ENCODE peak calls at places on chromosomes 2 and 18, in ten cellular contexts. One of them, this sample, is unnamed.

GRCh38 chr2:9191044-9191481 is 15.5 kb upstream of the ASAP2 start:
- DNase-seq in neural crest cell: peak; percentile 30
- DNase-seq in upper lobe of left lung: no peak
- DNase-seq in kidney epithelial cell: no peak
- DNase-seq in HCT116: no peak
- DNase-seq in mammary epithelial cell: peak; percentile 58
- DNase-seq in epithelial cell of esophagus: no peak
- DNase-seq in GM12865: no peak
- DNase-seq in dorsolateral prefrontal cortex: peak; percentile 73
- DNase-seq in upper lobe of right lung: peak; percentile 73
- DNase-seq in this sample: no peak

GRCh38 chr2:33395660-33396249 is 80.7 kb upstream of the RASGRP3 start:
- DNase-seq in kidney epithelial cell: no peak
- DNase-seq in neural crest cell: peak; percentile 51
- DNase-seq in upper lobe of right lung: no peak
- DNase-seq in dorsolateral prefrontal cortex: peak; percentile 26
- DNase-seq in mammary epithelial cell: peak; percentile 40
- DNase-seq in GM12865: peak; percentile 57
- DNase-seq in epithelial cell of esophagus: peak; percentile 58
- DNase-seq in upper lobe of left lung: no peak
- DNase-seq in HCT116: peak; percentile 28
- DNase-seq in this sample: no peak

GRCh38 chr18:9017170-9017899 is 85.2 kb upstream of the NDUFV2 start:
- DNase-seq in epithelial cell of esophagus: peak; percentile 96
- DNase-seq in upper lobe of left lung: peak; percentile 91
- DNase-seq in mammary epithelial cell: peak; percentile 88
- DNase-seq in kidney epithelial cell: peak; percentile 81
- DNase-seq in GM12865: peak; percentile 82
- DNase-seq in dorsolateral prefrontal cortex: peak; percentile 70
- DNase-seq in upper lobe of right lung: peak; percentile 68
- DNase-seq in HCT116: peak; percentile 90
- DNase-seq in neural crest cell: peak; percentile 42
- DNase-seq in this sample: no peak

GRCh38 chr2:174259981-174260380 is 11.6 kb upstream of the OLA1 start:
- DNase-seq in upper lobe of left lung: no peak
- DNase-seq in dorsolateral prefrontal cortex: no peak
- DNase-seq in kidney epithelial cell: no peak
- DNase-seq in GM12865: no peak
- DNase-seq in HCT116: no peak
- DNase-seq in upper lobe of right lung: no peak
- DNase-seq in mammary epithelial cell: peak; percentile 57
- DNase-seq in neural crest cell: no peak
- DNase-seq in epithelial cell of esophagus: peak; percentile 76
- DNase-seq in this sample: no peak

GRCh38 chr2:133097666-133098065 is 427.7 kb upstream of the LYPD1 start:
- DNase-seq in kidney epithelial cell: no peak
- DNase-seq in GM12865: no peak
- DNase-seq in mammary epithelial cell: peak; percentile 11
- DNase-seq in upper lobe of right lung: no peak
- DNase-seq in dorsolateral prefrontal cortex: no peak
- DNase-seq in neural crest cell: no peak
- DNase-seq in epithelial cell of esophagus: no peak
- DNase-seq in HCT116: no peak
- DNase-seq in upper lobe of left lung: no peak
- DNase-seq in this sample: no peak

GRCh38 chr2:191703079-191703725 is 25.3 kb downstream of the NABP1 start:
- DNase-seq in neural crest cell: no peak
- DNase-seq in HCT116: no peak
- DNase-seq in mammary epithelial cell: no peak
- DNase-seq in GM12865: no peak
- DNase-seq in dorsolateral prefrontal cortex: no peak
- DNase-seq in upper lobe of left lung: no peak
- DNase-seq in kidney epithelial cell: no peak
- DNase-seq in epithelial cell of esophagus: no peak
- DNase-seq in upper lobe of right lung: peak; percentile 66
- DNase-seq in this sample: no peak

GRCh38 chr18:59005266-59005665 is 134.4 kb upstream of the SEC11C start:
- DNase-seq in mammary epithelial cell: no peak
- DNase-seq in upper lobe of left lung: no peak
- DNase-seq in neural crest cell: no peak
- DNase-seq in epithelial cell of esophagus: peak; percentile 23
- DNase-seq in kidney epithelial cell: no peak
- DNase-seq in GM12865: no peak
- DNase-seq in upper lobe of right lung: no peak
- DNase-seq in HCT116: no peak
- DNase-seq in dorsolateral prefrontal cortex: no peak
- DNase-seq in this sample: no peak

GRCh38 chr2:209872675-209873074 is 101.0 kb downstream of the UNC80 start:
- DNase-seq in kidney epithelial cell: peak; percentile 32
- DNase-seq in GM12865: no peak
- DNase-seq in dorsolateral prefrontal cortex: peak; percentile 62
- DNase-seq in upper lobe of right lung: no peak
- DNase-seq in neural crest cell: peak; percentile 18
- DNase-seq in HCT116: no peak
- DNase-seq in epithelial cell of esophagus: peak; percentile 56
- DNase-seq in mammary epithelial cell: no peak
- DNase-seq in upper lobe of left lung: no peak
- DNase-seq in this sample: no peak

GRCh38 chr18:58716046-58716766 is 44.9 kb downstream of the MALT1 start:
- DNase-seq in HCT116: no peak
- DNase-seq in dorsolateral prefrontal cortex: no peak
- DNase-seq in mammary epithelial cell: no peak
- DNase-seq in GM12865: peak; percentile 52
- DNase-seq in kidney epithelial cell: no peak
- DNase-seq in upper lobe of right lung: no peak
- DNase-seq in neural crest cell: no peak
- DNase-seq in upper lobe of left lung: no peak
- DNase-seq in epithelial cell of esophagus: no peak
- DNase-seq in this sample: no peak

GRCh38 chr2:3571284-3571683 is 3.8 kb upstream of the RPS7 start:
- DNase-seq in epithelial cell of esophagus: peak; percentile 29
- DNase-seq in mammary epithelial cell: peak; percentile 65
- DNase-seq in kidney epithelial cell: no peak
- DNase-seq in upper lobe of left lung: no peak
- DNase-seq in upper lobe of right lung: no peak
- DNase-seq in dorsolateral prefrontal cortex: no peak
- DNase-seq in neural crest cell: no peak
- DNase-seq in GM12865: no peak
- DNase-seq in HCT116: no peak
- DNase-seq in this sample: no peak

GRCh38 chr2:3575534-3576324 is 669 bp downstream of the RPS7 start:
- DNase-seq in HCT116: no peak
- DNase-seq in mammary epithelial cell: peak; percentile 14
- DNase-seq in epithelial cell of esophagus: peak; percentile 12
- DNase-seq in dorsolateral prefrontal cortex: no peak
- DNase-seq in upper lobe of left lung: peak; percentile 88
- DNase-seq in kidney epithelial cell: no peak
- DNase-seq in neural crest cell: peak; percentile 9
- DNase-seq in upper lobe of right lung: no peak
- DNase-seq in GM12865: peak; percentile 27
- DNase-seq in this sample: no peak

GRCh38 chr2:3566806-3567205 is 8.3 kb upstream of the RPS7 start:
- DNase-seq in dorsolateral prefrontal cortex: no peak
- DNase-seq in neural crest cell: no peak
- DNase-seq in kidney epithelial cell: no peak
- DNase-seq in upper lobe of left lung: no peak
- DNase-seq in upper lobe of right lung: no peak
- DNase-seq in GM12865: no peak
- DNase-seq in HCT116: no peak
- DNase-seq in epithelial cell of esophagus: no peak
- DNase-seq in mammary epithelial cell: no peak
- DNase-seq in this sample: no peak

GRCh38 chr2:3574155-3574554 is 905 bp upstream of the RPS7 start:
- DNase-seq in kidney epithelial cell: no peak
- DNase-seq in neural crest cell: no peak
- DNase-seq in HCT116: no peak
- DNase-seq in GM12865: no peak
- DNase-seq in upper lobe of left lung: no peak
- DNase-seq in epithelial cell of esophagus: no peak
- DNase-seq in dorsolateral prefrontal cortex: no peak
- DNase-seq in mammary epithelial cell: no peak
- DNase-seq in upper lobe of right lung: no peak
- DNase-seq in this sample: no peak

DNA sequence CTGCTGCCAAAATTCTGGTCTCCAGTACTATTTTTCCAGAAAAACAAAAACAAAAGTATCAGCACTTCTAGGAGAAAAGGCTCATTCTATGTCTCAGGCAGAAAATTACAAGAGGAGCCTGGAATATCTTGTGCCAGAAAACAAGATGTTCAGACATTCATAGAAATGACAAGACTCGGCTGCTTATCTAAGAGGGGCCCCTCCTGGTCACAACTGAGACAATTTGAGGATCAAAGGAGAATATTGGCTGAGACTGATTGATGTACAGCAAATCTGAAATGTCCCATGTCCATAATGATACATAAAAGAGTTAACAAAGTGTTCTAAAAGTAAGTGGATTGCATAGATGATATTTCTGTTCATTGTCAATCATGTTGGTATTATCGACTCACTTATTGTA is 2.4 kb upstream of the RPS7 start:
- DNase-seq in epithelial cell of esophagus: no peak
- DNase-seq in upper lobe of right lung: no peak
- DNase-seq in kidney epithelial cell: no peak
- DNase-seq in upper lobe of left lung: no peak
- DNase-seq in HCT116: no peak
- DNase-seq in dorsolateral prefrontal cortex: no peak
- DNase-seq in GM12865: no peak
- DNase-seq in mammary epithelial cell: no peak
- DNase-seq in neural crest cell: no peak
- DNase-seq in this sample: no peak
- TF ChIP-seq CTCF in epithelial cell of esophagus: no peak
- TF ChIP-seq CTCF in upper lobe of right lung: no peak
- TF ChIP-seq CTCF in kidney epithelial cell: no peak
- TF ChIP-seq CTCF in upper lobe of left lung: no peak
- TF ChIP-seq CTCF in HCT116: no peak
- TF ChIP-seq CTCF in dorsolateral prefrontal cortex: no peak
- TF ChIP-seq CTCF in GM12865: no peak
- TF ChIP-seq CTCF in mammary epithelial cell: no peak
- TF ChIP-seq CTCF in neural crest cell: no peak
- TF ChIP-seq CTCF in this sample: no peak

DNA sequence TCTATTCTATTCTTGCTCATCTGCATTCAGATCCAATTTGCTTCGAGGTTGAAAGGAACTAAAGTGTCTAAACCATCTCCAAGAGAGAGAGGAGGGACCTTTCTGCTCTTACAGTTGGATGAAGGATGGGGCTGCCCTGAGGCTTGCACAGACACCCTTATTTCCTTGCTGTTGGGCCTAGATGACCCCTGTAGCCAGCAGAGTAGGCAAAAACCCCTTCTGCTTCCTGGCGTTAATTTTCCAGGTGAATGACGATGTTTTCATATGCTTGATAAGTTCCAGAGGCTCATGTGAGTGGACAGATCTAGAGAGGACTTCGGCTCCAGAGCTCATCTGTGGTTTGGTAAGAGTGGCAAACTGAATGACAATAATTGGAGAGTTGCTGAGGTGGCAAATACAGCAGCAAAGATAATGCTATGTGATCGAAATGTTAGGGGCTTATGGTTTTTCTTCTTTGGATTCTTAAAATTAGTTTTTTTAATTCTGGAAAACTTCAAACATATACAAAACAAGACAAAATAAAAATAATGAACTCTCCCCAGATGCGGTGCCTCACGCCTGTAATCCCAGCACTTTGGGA is 98.6 kb upstream of the MAP4K3 start:
- DNase-seq in upper lobe of right lung: no peak
- DNase-seq in dorsolateral prefrontal cortex: no peak
- DNase-seq in epithelial cell of esophagus: no peak
- DNase-seq in kidney epithelial cell: no peak
- DNase-seq in HCT116: no peak
- DNase-seq in mammary epithelial cell: no peak
- DNase-seq in upper lobe of left lung: no peak
- DNase-seq in GM12865: no peak
- DNase-seq in neural crest cell: no peak
- DNase-seq in this sample: no peak
- TF ChIP-seq CTCF in upper lobe of right lung: no peak
- TF ChIP-seq CTCF in dorsolateral prefrontal cortex: no peak
- TF ChIP-seq CTCF in epithelial cell of esophagus: no peak
- TF ChIP-seq CTCF in kidney epithelial cell: no peak
- TF ChIP-seq CTCF in HCT116: no peak
- TF ChIP-seq CTCF in mammary epithelial cell: no peak
- TF ChIP-seq CTCF in upper lobe of left lung: no peak
- TF ChIP-seq CTCF in GM12865: no peak
- TF ChIP-seq CTCF in neural crest cell: no peak
- TF ChIP-seq CTCF in this sample: no peak

GRCh38 chr2:45889053-45889452 is 237.6 kb downstream of the PRKCE start:
- DNase-seq in HCT116: no peak
- DNase-seq in neural crest cell: no peak
- DNase-seq in epithelial cell of esophagus: no peak
- DNase-seq in upper lobe of left lung: no peak
- DNase-seq in GM12865: peak; percentile 69
- DNase-seq in kidney epithelial cell: no peak
- DNase-seq in dorsolateral prefrontal cortex: peak; percentile 73
- DNase-seq in mammary epithelial cell: no peak
- DNase-seq in upper lobe of right lung: no peak
- DNase-seq in this sample: no peak
- TF ChIP-seq CTCF in HCT116: peak; percentile 31
- TF ChIP-seq CTCF in neural crest cell: peak; percentile 33
- TF ChIP-seq CTCF in epithelial cell of esophagus: peak; percentile 14
- TF ChIP-seq CTCF in upper lobe of left lung: peak; percentile 41
- TF ChIP-seq CTCF in GM12865: peak; percentile 25
- TF ChIP-seq CTCF in kidney epithelial cell: peak; percentile 3
- TF ChIP-seq CTCF in dorsolateral prefrontal cortex: no peak
- TF ChIP-seq CTCF in mammary epithelial cell: no peak
- TF ChIP-seq CTCF in upper lobe of right lung: peak; percentile 30
- TF ChIP-seq CTCF in this sample: peak; percentile 47

GRCh38 chr2:177633910-177634294 is 241.3 kb downstream of the AGPS start:
- DNase-seq in dorsolateral prefrontal cortex: no peak
- DNase-seq in epithelial cell of esophagus: no peak
- DNase-seq in upper lobe of right lung: no peak
- DNase-seq in upper lobe of left lung: no peak
- DNase-seq in kidney epithelial cell: no peak
- DNase-seq in mammary epithelial cell: no peak
- DNase-seq in HCT116: no peak
- DNase-seq in GM12865: no peak
- DNase-seq in neural crest cell: no peak
- DNase-seq in this sample: no peak

GRCh38 chr2:177639262-177639914 is 246.8 kb downstream of the AGPS start:
- DNase-seq in upper lobe of left lung: no peak
- DNase-seq in HCT116: no peak
- DNase-seq in kidney epithelial cell: no peak
- DNase-seq in dorsolateral prefrontal cortex: no peak
- DNase-seq in neural crest cell: no peak
- DNase-seq in upper lobe of right lung: no peak
- DNase-seq in mammary epithelial cell: no peak
- DNase-seq in epithelial cell of esophagus: no peak
- DNase-seq in GM12865: no peak
- DNase-seq in this sample: no peak

GRCh38 chr2:177635696-177636095 is 243.1 kb downstream of the AGPS start:
- DNase-seq in HCT116: no peak
- DNase-seq in kidney epithelial cell: no peak
- DNase-seq in dorsolateral prefrontal cortex: no peak
- DNase-seq in upper lobe of left lung: no peak
- DNase-seq in GM12865: no peak
- DNase-seq in upper lobe of right lung: no peak
- DNase-seq in neural crest cell: no peak
- DNase-seq in epithelial cell of esophagus: no peak
- DNase-seq in mammary epithelial cell: no peak
- DNase-seq in this sample: no peak

GRCh38 chr2:177633111-177633510 is 240.5 kb downstream of the AGPS start:
- DNase-seq in upper lobe of left lung: no peak
- DNase-seq in HCT116: no peak
- DNase-seq in upper lobe of right lung: no peak
- DNase-seq in GM12865: no peak
- DNase-seq in kidney epithelial cell: no peak
- DNase-seq in dorsolateral prefrontal cortex: no peak
- DNase-seq in epithelial cell of esophagus: no peak
- DNase-seq in mammary epithelial cell: peak; percentile 9
- DNase-seq in neural crest cell: no peak
- DNase-seq in this sample: no peak

GRCh38 chr2:177636672-177637071 is 244.1 kb downstream of the AGPS start:
- DNase-seq in kidney epithelial cell: no peak
- DNase-seq in upper lobe of left lung: no peak
- DNase-seq in epithelial cell of esophagus: no peak
- DNase-seq in dorsolateral prefrontal cortex: no peak
- DNase-seq in GM12865: no peak
- DNase-seq in neural crest cell: no peak
- DNase-seq in HCT116: no peak
- DNase-seq in mammary epithelial cell: no peak
- DNase-seq in upper lobe of right lung: no peak
- DNase-seq in this sample: no peak
- TF ChIP-seq CTCF in kidney epithelial cell: no peak
- TF ChIP-seq CTCF in upper lobe of left lung: no peak
- TF ChIP-seq CTCF in epithelial cell of esophagus: no peak
- TF ChIP-seq CTCF in dorsolateral prefrontal cortex: no peak
- TF ChIP-seq CTCF in GM12865: no peak
- TF ChIP-seq CTCF in neural crest cell: no peak
- TF ChIP-seq CTCF in HCT116: no peak
- TF ChIP-seq CTCF in mammary epithelial cell: no peak
- TF ChIP-seq CTCF in upper lobe of right lung: no peak
- TF ChIP-seq CTCF in this sample: no peak